ENCODE peak calls at places on chromosome 20, in six cellular contexts. G is endothelial cell of umbilical vein, V is MM.1S, N is H9, Y is GM23248, F is HepG2. T is an unnamed sample.

GRCh38 chr20:24672181-24672880 is 202.9 kb downstream of the SYNDIG1 start:
- DNase-seq in G (no peak), V (no peak), N (no peak), Y (no peak), F (no peak), T (no peak)

GRCh38 chr20:8156603-8157079 is 24.6 kb downstream of the PLCB1 start:
- DNase-seq in G (peak), V (peak), N (no peak), Y (peak), F (peak), T (no peak)

GRCh38 chr20:32539817-32540675 is 45.1 kb downstream of the NOL4L start:
- DNase-seq in G (no peak), V (peak), N (no peak), Y (no peak), F (peak), T (no peak)

GRCh38 chr20:36644713-36645109 is 1.3 kb downstream of the SLA2 start:
- DNase-seq in G (no peak), V (no peak), N (no peak), Y (peak), F (no peak), T (no peak)

GRCh38 chr20:11901127-11901526 is 16.6 kb upstream of the BTBD3 start:
- DNase-seq in G (no peak), V (no peak), N (no peak), Y (peak), F (peak), T (no peak)

GRCh38 chr20:56285496-56285895 is 37.0 kb downstream of the MC3R start:
- DNase-seq in G (no peak), V (no peak), N (no peak), Y (peak), F (no peak), T (no peak)

GRCh38 chr20:53087034-53087777 is 115.0 kb downstream of the TSHZ2 start:
- DNase-seq in G (no peak), V (no peak), N (no peak), Y (peak), F (peak), T (no peak)

GRCh38 chr20:49379338-49379737 is 101.5 kb upstream of the ZNFX1 start:
- DNase-seq in G (no peak), V (no peak), N (no peak), Y (no peak), F (no peak), T (no peak)

GRCh38 chr20:62708591-62709536 is at the start of gene NTSR1:
- DNase-seq in G (no peak), V (no peak), N (peak), Y (peak), F (no peak), T (no peak)

GRCh38 chr20:44626278-44626677 is 25.2 kb downstream of the ADA start:
- DNase-seq in G (no peak), V (no peak), N (no peak), Y (no peak), F (no peak), T (no peak)

GRCh38 chr20:59333928-59334327 is 33.5 kb downstream of the EDN3 start:
- DNase-seq in G (no peak), V (no peak), N (no peak), Y (no peak), F (no peak), T (no peak)

GRCh38 chr20:39429716-39430115 is 467.6 kb downstream of the DHX35 start:
- DNase-seq in G (no peak), V (no peak), N (no peak), Y (no peak), F (peak), T (peak)

GRCh38 chr20:31710423-31711250 is 12.0 kb downstream of the BCL2L1 start:
- DNase-seq in G (no peak), V (peak), N (no peak), Y (no peak), F (no peak), T (no peak)

GRCh38 chr20:51012357-51012756 is 10.6 kb downstream of the KCNG1 start:
- DNase-seq in G (no peak), V (no peak), N (no peak), Y (no peak), F (no peak), T (no peak)
- H2AFZ ChIP-seq in G (no peak), V (no peak), N (no peak), Y (no peak), F (no peak), T (no peak)

GRCh38 chr20:10132391-10132790 is 86.2 kb upstream of the SNAP25 start:
- DNase-seq in G (no peak), V (no peak), N (no peak), Y (no peak), F (no peak), T (no peak)
- H2AFZ ChIP-seq in G (no peak), V (no peak), N (no peak), Y (no peak), F (no peak), T (no peak)

GRCh38 chr20:2206957-2207769 is 88.6 kb upstream of the TGM3 start:
- DNase-seq in G (peak), V (peak), N (peak), Y (peak), F (peak), T (peak)
- H2AFZ ChIP-seq in G (peak), V (peak), N (peak), Y (peak), F (no peak), T (no peak)

GRCh38 chr20:6604179-6604578 is 163.3 kb upstream of the BMP2 start:
- DNase-seq in G (no peak), V (no peak), N (no peak), Y (no peak), F (no peak), T (peak)
- H2AFZ ChIP-seq in G (no peak), V (no peak), N (no peak), Y (no peak), F (no peak), T (no peak)

GRCh38 chr20:47456952-47457724 is 44.5 kb upstream of the NCOA3 start:
- DNase-seq in G (no peak), V (no peak), N (no peak), Y (peak), F (no peak), T (peak)

GRCh38 chr20:47456041-47456537 is 45.6 kb upstream of the NCOA3 start:
- DNase-seq in G (no peak), V (no peak), N (no peak), Y (no peak), F (no peak), T (peak)

GRCh38 chr20:47453167-47453782 is 48.4 kb upstream of the NCOA3 start:
- DNase-seq in G (peak), V (peak), N (no peak), Y (peak), F (peak), T (peak)

GRCh38 chr20:47454298-47455132 is 47.2 kb upstream of the NCOA3 start:
- DNase-seq in G (no peak), V (no peak), N (no peak), Y (no peak), F (peak), T (peak)

GRCh38 chr20:47455133-47456040 is 46.3 kb upstream of the NCOA3 start:
- DNase-seq in G (no peak), V (no peak), N (no peak), Y (no peak), F (peak), T (peak)
- H2AFZ ChIP-seq in G (no peak), V (no peak), N (peak), Y (no peak), F (peak), T (no peak)

GRCh38 chr20:13095013-13095412 is 86.2 kb downstream of the SPTLC3 start:
- DNase-seq in G (no peak), V (no peak), N (no peak), Y (no peak), F (peak), T (no peak)
- H2AFZ ChIP-seq in G (no peak), V (no peak), N (no peak), Y (no peak), F (no peak), T (no peak)

GRCh38 chr20:1508576-1508975 is 17.4 kb upstream of the SIRPB2 start:
- DNase-seq in G (no peak), V (no peak), N (no peak), Y (peak), F (no peak), T (no peak)
- H2AFZ ChIP-seq in G (no peak), V (no peak), N (no peak), Y (no peak), F (no peak), T (no peak)

T was measured in Karpas-422.